ENCODE peak calls at places on chromosomes 16 and 17, in five cellular contexts. C is C1 segment of cervical spinal cord; M is T-helper 1 cell; V is NCI-H146; Y is stimulated activated CD8-positive, alpha-beta memory T cell treated with anti-CD3 and anti-CD28 coated beads, Interleukin-4, amount 100 ng/mL, for 1 hour. X is an unnamed sample.

GRCh38 chr17:31491794-31492171 is 100.3 kb downstream of the RAB11FIP4 start:
- DNase-seq in Y (no peak), V (no peak), C (no peak), M (no peak), X (no peak)

GRCh38 chr16:15751940-15752339 is 101.9 kb downstream of the NDE1 start:
- DNase-seq in C (no peak), V (no peak), Y (no peak), M (no peak), X (no peak)

GRCh38 chr16:67378642-67379041 is 14.7 kb downstream of the TPPP3 start:
- DNase-seq in Y (no peak), M (no peak), C (no peak), V (no peak), X (no peak)

GRCh38 chr17:42387663-42388380 is 420 bp downstream of the STAT3 start:
- DNase-seq in V (peak; percentile 57), C (no peak), Y (no peak), M (peak; percentile 35), X (no peak)

GRCh38 chr16:56882077-56882476 is 17.1 kb downstream of the SLC12A3 start:
- DNase-seq in Y (no peak), V (no peak), C (no peak), M (no peak), X (no peak)

GRCh38 chr16:2838928-2839327 is 8.8 kb downstream of the ZG16B start:
- DNase-seq in Y (peak; percentile 33), M (peak; percentile 63), V (peak; percentile 68), C (peak; percentile 35), X (peak; percentile 67)

GRCh38 chr17:61416540-61417363 is 17.1 kb downstream of the TBX2 start:
- DNase-seq in Y (no peak), C (peak; percentile 61), V (peak; percentile 86), M (peak; percentile 54), X (peak; percentile 79)

GRCh38 chr17:83024205-83024971 is 55.0 kb upstream of the METRNL start:
- DNase-seq in C (no peak), M (no peak), V (no peak), Y (no peak), X (no peak)

GRCh38 chr17:7841309-7841621 is 7.2 kb downstream of the KDM6B start:
- DNase-seq in C (no peak), Y (no peak), M (no peak), V (peak; percentile 84), X (no peak)

GRCh38 chr16:11327277-11328171 is 17.7 kb upstream of the RMI2 start:
- DNase-seq in Y (no peak), C (no peak), V (no peak), M (no peak), X (no peak)

GRCh38 chr17:49514374-49514738 is 19.3 kb downstream of the NGFR start:
- DNase-seq in M (no peak), Y (no peak), V (no peak), C (no peak), X (no peak)

GRCh38 chr17:76696763-76697701 is 13.7 kb downstream of the MXRA7 start:
- DNase-seq in Y (no peak), C (no peak), V (no peak), M (no peak), X (no peak)

GRCh38 chr17:34254651-34255380 is at the start of gene CCL2:
- DNase-seq in V (no peak), Y (no peak), M (no peak), C (peak; percentile 35), X (peak; percentile 48)

GRCh38 chr17:31250229-31250628 is 46.8 kb downstream of the OMG start:
- DNase-seq in M (no peak), Y (no peak), C (no peak), V (no peak), X (no peak)

GRCh38 chr16:66290431-66290830 is 76.1 kb upstream of the CDH5 start:
- DNase-seq in M (no peak), C (no peak), Y (no peak), V (no peak), X (no peak)

GRCh38 chr17:1730345-1731193 is 6.1 kb downstream of the WDR81 start:
- DNase-seq in C (no peak), Y (no peak), M (no peak), V (no peak), X (peak; percentile 67)

GRCh38 chr16:50457979-50458461 is 89.2 kb upstream of the BRD7 start:
- DNase-seq in C (no peak), Y (no peak), V (no peak), M (no peak), X (no peak)

GRCh38 chr17:16527298-16527697 is 35.3 kb upstream of the LRRC75A start:
- DNase-seq in V (no peak), Y (no peak), C (no peak), M (no peak), X (no peak)

GRCh38 chr16:59973966-59974365 is 1239.8 kb upstream of the GOT2 start:
- DNase-seq in C (no peak), M (no peak), V (no peak), Y (no peak), X (no peak)

GRCh38 chr16:85557083-85557975 is 55.8 kb upstream of the GSE1 start:
- DNase-seq in C (no peak), Y (peak; percentile 22), V (peak; percentile 23), M (no peak), X (no peak)

GRCh38 chr16:51409001-51409675 is 258.1 kb upstream of the SALL1 start:
- DNase-seq in Y (no peak), M (no peak), C (no peak), V (no peak), X (no peak)

GRCh38 chr17:81409190-81409935 is 14.1 kb downstream of the BAHCC1 start:
- DNase-seq in M (no peak), V (no peak), Y (no peak), C (no peak), X (no peak)

GRCh38 chr17:2138768-2139167 is 83.9 kb downstream of the HIC1 start:
- DNase-seq in Y (no peak), C (no peak), M (no peak), V (peak; percentile 63), X (no peak)

GRCh38 chr17:37405955-37406634 is 541 bp downstream of the ACACA start:
- DNase-seq in Y (no peak), M (no peak), C (no peak), V (peak; percentile 53), X (no peak)

X was measured in AG09319.